ENCODE peak calls at places on chromosomes 7 and 10, in six cellular contexts. S is ELR, H is iris pigment epithelial cell, Q is HuH-7, P is cardiac fibroblast, D is NCI-H1092 treated with DMSO at 0.1 percent for 48 hours. C is an unnamed sample.

GRCh38 chr10:126376956-126377355 is 11.3 kb downstream of the ADAM12 start:
- DNase-seq in S (peak), H (peak), Q (no peak), P (peak), D (no peak), C (peak)

GRCh38 chr7:2465928-2466327 is 10.3 kb downstream of the GRIFIN start:
- DNase-seq in S (no peak), H (no peak), Q (no peak), P (no peak), D (no peak), C (no peak)

GRCh38 chr7:30923774-30924413 is 12.2 kb downstream of the AQP1 start:
- DNase-seq in S (no peak), H (no peak), Q (no peak), P (no peak), D (no peak), C (no peak)

GRCh38 chr7:87739306-87739705 is 111.1 kb downstream of the RUNDC3B start:
- DNase-seq in S (no peak), H (no peak), Q (no peak), P (no peak), D (no peak), C (no peak)

GRCh38 chr7:128121731-128122576 is 90.7 kb upstream of the LRRC4 start:
- DNase-seq in S (no peak), H (peak), Q (no peak), P (peak), D (no peak), C (no peak)

GRCh38 chr7:42138691-42139090 is 98.3 kb downstream of the GLI3 start:
- DNase-seq in S (no peak), H (no peak), Q (no peak), P (no peak), D (no peak), C (no peak)

GRCh38 chr10:25065761-25066476 is 49.5 kb downstream of the THNSL1 start:
- DNase-seq in S (no peak), H (no peak), Q (no peak), P (no peak), D (no peak), C (no peak)

GRCh38 chr10:6394084-6394483 is 186.0 kb downstream of the PRKCQ start:
- DNase-seq in S (no peak), H (no peak), Q (no peak), P (no peak), D (no peak), C (no peak)

GRCh38 chr7:44565795-44566559 is 7.7 kb downstream of the DDX56 start:
- DNase-seq in S (no peak), H (no peak), Q (no peak), P (no peak), D (no peak), C (no peak)

GRCh38 chr7:54995631-54996340 is 23.0 kb upstream of the EGFR start:
- DNase-seq in S (peak), H (peak), Q (no peak), P (peak), D (no peak), C (peak)

GRCh38 chr7:80942261-80943041 is 23.6 kb upstream of the SEMA3C start:
- DNase-seq in S (peak), H (peak), Q (no peak), P (peak), D (no peak), C (peak)

GRCh38 chr7:6323936-6324701 is 51.7 kb upstream of the CYTH3 start:
- DNase-seq in S (no peak), H (no peak), Q (no peak), P (no peak), D (no peak), C (no peak)

GRCh38 chr10:102208311-102209035 is 17.6 kb upstream of the ELOVL3 start:
- DNase-seq in S (no peak), H (no peak), Q (no peak), P (no peak), D (peak), C (peak)

GRCh38 chr7:22445140-22445722 is 54.8 kb downstream of the STEAP1B start:
- DNase-seq in S (no peak), H (peak), Q (no peak), P (peak), D (peak), C (no peak)

GRCh38 chr10:33193867-33194521 is 140.5 kb downstream of the NRP1 start:
- DNase-seq in S (peak), H (peak), Q (no peak), P (peak), D (no peak), C (peak)

GRCh38 chr7:29154076-29154475 is 7.7 kb upstream of the CPVL start:
- DNase-seq in S (no peak), H (no peak), Q (no peak), P (no peak), D (no peak), C (no peak)

GRCh38 chr7:82343716-82344115 is 99.9 kb downstream of the CACNA2D1 start:
- DNase-seq in S (no peak), H (no peak), Q (no peak), P (no peak), D (no peak), C (no peak)

GRCh38 chr7:55887786-55888185 is 530 bp downstream of the ZNF713 start:
- DNase-seq in S (no peak), H (no peak), Q (peak), P (peak), D (peak), C (no peak)

GRCh38 chr7:32161708-32162107 is 91.5 kb upstream of the PDE1C start:
- DNase-seq in S (peak), H (peak), Q (no peak), P (peak), D (no peak), C (peak)

GRCh38 chr10:126001579-126001978 is 105.2 kb downstream of the FANK1 start:
- DNase-seq in S (peak), H (no peak), Q (no peak), P (peak), D (no peak), C (no peak)

GRCh38 chr7:36071605-36072004 is 81.4 kb upstream of the EEPD1 start:
- DNase-seq in S (no peak), H (no peak), Q (no peak), P (no peak), D (no peak), C (no peak)

GRCh38 chr7:132461043-132461592 is 115.2 kb downstream of the PLXNA4 start:
- DNase-seq in S (no peak), H (no peak), Q (no peak), P (no peak), D (no peak), C (no peak)

GRCh38 chr10:101952196-101952595 is 103.8 kb downstream of the ARMH3 start:
- DNase-seq in S (peak), H (no peak), Q (no peak), P (no peak), D (no peak), C (peak)

GRCh38 chr10:45470098-45471012 is 96.3 kb downstream of the ALOX5 start:
- DNase-seq in S (peak), H (peak), Q (peak), P (peak), D (no peak), C (peak)

GRCh38 chr7:69738396-69738889 is 140.2 kb downstream of the AUTS2 start:
- DNase-seq in S (no peak), H (no peak), Q (no peak), P (no peak), D (peak), C (no peak)

GRCh38 chr7:24417526-24418120 is 133.6 kb downstream of the NPY start:
- DNase-seq in S (no peak), H (no peak), Q (no peak), P (no peak), D (no peak), C (no peak)

GRCh38 chr10:17673517-17674051 is 29.6 kb downstream of the STAM start:
- DNase-seq in S (peak), H (peak), Q (no peak), P (peak), D (no peak), C (peak)

GRCh38 chr7:55570939-55571338 is 1.4 kb downstream of the VOPP1 start:
- DNase-seq in S (peak), H (peak), Q (no peak), P (peak), D (no peak), C (peak)